ENCODE peak calls at places on chromosome 9, in five cellular contexts. One of them, this sample, is unnamed.

GRCh38 chr9:128396970-128397613 is 23.6 kb upstream of the CERCAM start:
- DNase-seq in lung: no peak
- DNase-seq in pancreas: no peak
- DNase-seq in mammary epithelial cell: no peak
- DNase-seq in ovary: no peak
- DNase-seq in this sample: no peak

GRCh38 chr9:38622083-38622674 is 1.8 kb upstream of the ANKRD18A start:
- DNase-seq in ovary: no peak
- DNase-seq in mammary epithelial cell: no peak
- DNase-seq in pancreas: peak; percentile 86
- DNase-seq in lung: no peak
- DNase-seq in this sample: no peak

GRCh38 chr9:116156621-116157314 is 3.2 kb downstream of the PAPPA start:
- DNase-seq in ovary: peak; percentile 72
- DNase-seq in lung: peak; percentile 39
- DNase-seq in mammary epithelial cell: no peak
- DNase-seq in pancreas: peak; percentile 54
- DNase-seq in this sample: no peak

GRCh38 chr9:18473551-18474279 is at the start of gene ADAMTSL1:
- DNase-seq in mammary epithelial cell: no peak
- DNase-seq in pancreas: no peak
- DNase-seq in lung: peak; percentile 31
- DNase-seq in ovary: peak; percentile 34
- DNase-seq in this sample: no peak

GRCh38 chr9:73824671-73825070 is 672.5 kb upstream of the RORB start:
- DNase-seq in mammary epithelial cell: no peak
- DNase-seq in lung: no peak
- DNase-seq in ovary: no peak
- DNase-seq in pancreas: no peak
- DNase-seq in this sample: no peak

GRCh38 chr9:100690438-100690837 is 112.6 kb downstream of the CAVIN4 start:
- DNase-seq in lung: no peak
- DNase-seq in pancreas: no peak
- DNase-seq in ovary: no peak
- DNase-seq in mammary epithelial cell: no peak
- DNase-seq in this sample: no peak

GRCh38 chr9:113544001-113544340 is 80.4 kb downstream of the RGS3 start:
- DNase-seq in lung: no peak
- DNase-seq in ovary: no peak
- DNase-seq in mammary epithelial cell: no peak
- DNase-seq in pancreas: no peak
- DNase-seq in this sample: peak; percentile 2

GRCh38 chr9:2849943-2850342 is 6.0 kb upstream of the PUM3 start:
- DNase-seq in mammary epithelial cell: no peak
- DNase-seq in lung: no peak
- DNase-seq in ovary: no peak
- DNase-seq in pancreas: peak; percentile 20
- DNase-seq in this sample: no peak

GRCh38 chr9:115374724-115375268 is 256.8 kb upstream of the TNC start:
- DNase-seq in mammary epithelial cell: peak; percentile 35
- DNase-seq in lung: no peak
- DNase-seq in ovary: no peak
- DNase-seq in pancreas: no peak
- DNase-seq in this sample: no peak

GRCh38 chr9:12643686-12644085 is 49.5 kb upstream of the TYRP1 start:
- DNase-seq in ovary: no peak
- DNase-seq in pancreas: no peak
- DNase-seq in lung: no peak
- DNase-seq in mammary epithelial cell: no peak
- DNase-seq in this sample: no peak

GRCh38 chr9:899440-900184 is 58.1 kb downstream of the DMRT1 start:
- DNase-seq in mammary epithelial cell: no peak
- DNase-seq in pancreas: no peak
- DNase-seq in ovary: no peak
- DNase-seq in lung: no peak
- DNase-seq in this sample: peak; percentile 56

GRCh38 chr9:96486351-96487029 is 36.5 kb downstream of the HABP4 start:
- DNase-seq in mammary epithelial cell: no peak
- DNase-seq in lung: peak; percentile 45
- DNase-seq in ovary: peak; percentile 47
- DNase-seq in pancreas: peak; percentile 74
- DNase-seq in this sample: no peak

GRCh38 chr9:28961625-28962024 is 1388.3 kb upstream of the C9orf72 start:
- DNase-seq in mammary epithelial cell: no peak
- DNase-seq in lung: no peak
- DNase-seq in ovary: no peak
- DNase-seq in pancreas: no peak
- DNase-seq in this sample: no peak

GRCh38 chr9:32969270-32969669 is 32.2 kb downstream of the APTX start:
- DNase-seq in lung: no peak
- DNase-seq in pancreas: no peak
- DNase-seq in ovary: no peak
- DNase-seq in mammary epithelial cell: peak; percentile 6
- DNase-seq in this sample: no peak

GRCh38 chr9:127966416-127967150 is 14.2 kb downstream of the EEIG1 start:
- DNase-seq in ovary: no peak
- DNase-seq in lung: no peak
- DNase-seq in pancreas: peak; percentile 79
- DNase-seq in mammary epithelial cell: no peak
- DNase-seq in this sample: no peak

GRCh38 chr9:70475211-70475610 is 60.8 kb upstream of the KLF9 start:
- DNase-seq in ovary: no peak
- DNase-seq in lung: no peak
- DNase-seq in pancreas: no peak
- DNase-seq in mammary epithelial cell: no peak
- DNase-seq in this sample: no peak

GRCh38 chr9:7246917-7247538 is 489.3 kb downstream of the KDM4C start:
- DNase-seq in pancreas: no peak
- DNase-seq in ovary: no peak
- DNase-seq in mammary epithelial cell: peak; percentile 35
- DNase-seq in lung: no peak
- DNase-seq in this sample: no peak

GRCh38 chr9:134313470-134313869 is 12.8 kb upstream of the RXRA start:
- DNase-seq in ovary: no peak
- DNase-seq in mammary epithelial cell: no peak
- DNase-seq in lung: no peak
- DNase-seq in pancreas: no peak
- DNase-seq in this sample: peak; percentile 9

GRCh38 chr9:982660-983240 is 6.3 kb downstream of the DMRT3 start:
- DNase-seq in ovary: no peak
- DNase-seq in mammary epithelial cell: no peak
- DNase-seq in pancreas: no peak
- DNase-seq in lung: no peak
- DNase-seq in this sample: no peak

GRCh38 chr9:132201780-132202703 is 40.2 kb downstream of the NTNG2 start:
- DNase-seq in ovary: no peak
- DNase-seq in pancreas: no peak
- DNase-seq in mammary epithelial cell: no peak
- DNase-seq in lung: no peak
- DNase-seq in this sample: no peak

GRCh38 chr9:127525426-127526188 is 74.3 kb downstream of the LRSAM1 start:
- DNase-seq in lung: no peak
- DNase-seq in pancreas: peak; percentile 7
- DNase-seq in ovary: no peak
- DNase-seq in mammary epithelial cell: no peak
- DNase-seq in this sample: no peak

GRCh38 chr9:37650299-37650872 is 368 bp upstream of the FRMPD1 start:
- DNase-seq in pancreas: no peak
- DNase-seq in mammary epithelial cell: no peak
- DNase-seq in ovary: no peak
- DNase-seq in lung: no peak
- DNase-seq in this sample: no peak

GRCh38 chr9:130242270-130243014 is 23.1 kb upstream of the HMCN2 start:
- DNase-seq in lung: no peak
- DNase-seq in mammary epithelial cell: no peak
- DNase-seq in pancreas: no peak
- DNase-seq in ovary: no peak
- DNase-seq in this sample: no peak

GRCh38 chr9:78605029-78605930 is 308.4 kb downstream of the PSAT1 start:
- DNase-seq in ovary: peak; percentile 16
- DNase-seq in pancreas: no peak
- DNase-seq in lung: no peak
- DNase-seq in mammary epithelial cell: no peak
- DNase-seq in this sample: no peak

GRCh38 chr9:97615439-97616072 is 17.6 kb downstream of the TSTD2 start:
- DNase-seq in lung: peak; percentile 59
- DNase-seq in ovary: peak; percentile 36
- DNase-seq in pancreas: no peak
- DNase-seq in mammary epithelial cell: peak; percentile 35
- DNase-seq in this sample: no peak

GRCh38 chr9:18233776-18234445 is 240.0 kb upstream of the ADAMTSL1 start:
- DNase-seq in mammary epithelial cell: no peak
- DNase-seq in lung: no peak
- DNase-seq in pancreas: no peak
- DNase-seq in ovary: no peak
- DNase-seq in this sample: no peak

GRCh38 chr9:38668791-38669466 is 48.5 kb upstream of the ANKRD18A start:
- DNase-seq in mammary epithelial cell: no peak
- DNase-seq in ovary: no peak
- DNase-seq in lung: no peak
- DNase-seq in pancreas: no peak
- DNase-seq in this sample: no peak

GRCh38 chr9:128943832-128944620 is 3.4 kb downstream of the DOLK start:
- DNase-seq in lung: no peak
- DNase-seq in ovary: peak; percentile 10
- DNase-seq in pancreas: peak; percentile 12
- DNase-seq in mammary epithelial cell: no peak
- DNase-seq in this sample: no peak

DNA sequence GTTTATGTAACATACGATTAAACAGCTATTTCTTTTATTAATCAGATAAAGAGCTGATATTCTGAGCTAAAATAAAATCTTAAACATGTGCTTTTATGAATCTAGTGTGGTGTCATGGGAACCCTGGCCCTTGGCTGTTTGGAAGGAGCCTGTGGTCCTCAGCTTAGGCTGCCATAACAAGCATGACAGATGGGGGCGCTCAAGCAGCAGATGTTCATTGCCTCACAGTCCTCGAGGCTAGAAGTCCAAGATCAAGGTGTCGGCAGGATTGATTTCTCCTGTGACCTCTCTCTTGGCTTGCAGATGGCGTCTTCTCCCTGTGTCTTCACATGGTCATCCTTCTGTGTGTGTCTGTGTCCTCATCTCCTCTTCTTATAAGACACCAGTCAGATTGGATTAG is 448.2 kb downstream of the GADD45G start:
- DNase-seq in mammary epithelial cell: no peak
- DNase-seq in pancreas: no peak
- DNase-seq in ovary: no peak
- DNase-seq in lung: no peak
- DNase-seq in this sample: no peak
- TF ChIP-seq CTCF in mammary epithelial cell: no peak
- TF ChIP-seq CTCF in pancreas: no peak
- TF ChIP-seq CTCF in ovary: no peak
- TF ChIP-seq CTCF in lung: no peak
- TF ChIP-seq CTCF in this sample: peak; percentile 27

DNA sequence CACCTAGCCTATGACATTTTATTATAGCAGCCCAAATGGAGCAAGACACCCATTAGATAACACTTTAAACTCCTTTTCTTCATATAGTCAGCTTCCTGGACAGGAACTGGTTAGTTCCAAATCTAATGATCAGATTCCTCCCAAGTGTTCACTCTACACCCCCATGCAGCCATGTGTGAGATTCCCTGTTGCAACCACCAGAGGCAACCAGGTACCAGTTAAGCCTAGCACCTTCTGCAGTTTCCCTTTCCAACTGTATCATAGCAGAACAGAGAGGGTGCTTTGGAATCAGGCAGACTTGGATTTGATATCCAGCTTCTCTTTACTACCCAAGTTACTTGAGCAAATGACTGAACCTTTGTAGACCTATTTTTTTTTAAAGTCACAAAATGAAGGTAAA is 296.6 kb upstream of the PCSK5 start:
- DNase-seq in mammary epithelial cell: no peak
- DNase-seq in ovary: no peak
- DNase-seq in lung: no peak
- DNase-seq in pancreas: no peak
- DNase-seq in this sample: no peak
- TF ChIP-seq CTCF in mammary epithelial cell: no peak
- TF ChIP-seq CTCF in ovary: no peak
- TF ChIP-seq CTCF in lung: no peak
- TF ChIP-seq CTCF in pancreas: no peak
- TF ChIP-seq CTCF in this sample: no peak

GRCh38 chr9:121267689-121268597 is at the start of gene GSN:
- DNase-seq in lung: peak; percentile 81
- DNase-seq in pancreas: peak; percentile 91
- DNase-seq in ovary: peak; percentile 92
- DNase-seq in mammary epithelial cell: peak; percentile 60
- DNase-seq in this sample: no peak
- TF ChIP-seq CTCF in lung: no peak
- TF ChIP-seq CTCF in pancreas: no peak
- TF ChIP-seq CTCF in ovary: no peak
- TF ChIP-seq CTCF in mammary epithelial cell: no peak
- TF ChIP-seq CTCF in this sample: no peak

DNA sequence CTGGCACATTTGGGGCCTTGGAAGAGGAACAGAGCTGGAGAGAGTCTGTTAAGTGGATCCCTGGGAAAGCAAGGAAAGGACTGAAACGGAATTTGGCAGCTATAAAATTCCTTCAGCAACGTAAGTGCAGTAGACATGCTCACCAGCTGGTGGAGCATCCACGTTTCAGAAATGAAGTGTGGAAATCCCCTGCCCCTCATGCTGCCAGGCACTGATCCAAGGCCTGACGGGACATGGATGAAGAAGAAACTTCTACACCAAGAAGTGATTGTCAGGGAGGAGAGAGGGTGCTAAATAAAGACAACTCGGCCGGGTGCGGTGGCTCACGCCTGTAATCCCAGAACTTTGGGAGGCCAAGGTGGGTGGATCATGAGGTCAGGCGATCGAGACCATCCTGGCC is 209.3 kb downstream of the ROR2 start:
- DNase-seq in ovary: peak; percentile 67
- DNase-seq in lung: no peak
- DNase-seq in mammary epithelial cell: no peak
- DNase-seq in pancreas: no peak
- DNase-seq in this sample: no peak
- TF ChIP-seq CTCF in ovary: peak; percentile 46
- TF ChIP-seq CTCF in lung: no peak
- TF ChIP-seq CTCF in mammary epithelial cell: no peak
- TF ChIP-seq CTCF in pancreas: no peak
- TF ChIP-seq CTCF in this sample: no peak